ENCODE peak calls at places on chromosomes 11 and 22, in ten cellular contexts. G is NCI-H748 treated with DMSO at 0.1 percent for 48 hours; X is left colon; A is GM10248; W is NAMALWA; D is activated CD4-positive, CD25-positive, alpha-beta regulatory T cell; O is substantia nigra; E is KBM-7; Y is stimulated activated CD4-positive, alpha-beta T cell treated with anti-CD3 and anti-CD28 coated beads, Interleukin-12 subunit alpha, Interleukin-12 subunit beta, amount 100 ng/mL, for 4 hours; J is mesothelial cell of epicardium. M is an unnamed sample.

GRCh38 chr11:96655474-96655873 is 265.7 kb downstream of the JRKL start:
- DNase-seq in A (no peak), D (no peak), J (no peak), X (no peak), O (no peak), Y (no peak), W (no peak), G (no peak), E (no peak), M (no peak)

GRCh38 chr11:45021692-45022130 is 71.0 kb upstream of the TP53I11 start:
- DNase-seq in W (no peak), E (peak; percentile 18), D (no peak), A (no peak), G (no peak), O (no peak), Y (no peak), X (peak; percentile 49), J (no peak), M (peak; percentile 19)

GRCh38 chr11:1128333-1129142 is 29.2 kb upstream of the MUC5AC start:
- DNase-seq in Y (no peak), A (no peak), D (no peak), E (no peak), X (peak; percentile 18), O (no peak), G (no peak), J (no peak), W (no peak), M (no peak)

GRCh38 chr11:76151561-76152085 is 54.7 kb downstream of the WNT11 start:
- DNase-seq in O (no peak), X (peak; percentile 68), A (no peak), D (no peak), E (no peak), W (no peak), Y (no peak), G (no peak), J (no peak), M (no peak)

GRCh38 chr22:49417326-49417725 is 410.3 kb downstream of the BRD1 start:
- DNase-seq in E (no peak), A (no peak), O (no peak), W (no peak), J (no peak), Y (no peak), G (no peak), X (no peak), D (no peak), M (no peak)

GRCh38 chr22:19959587-19960490 is 18.2 kb upstream of the TXNRD2 start:
- DNase-seq in G (no peak), J (no peak), W (no peak), Y (no peak), O (no peak), D (no peak), E (no peak), A (no peak), X (no peak), M (no peak)

GRCh38 chr22:41092847-41093371 is 517 bp downstream of the EP300 start:
- DNase-seq in E (peak; percentile 50), O (peak; percentile 42), Y (peak; percentile 10), A (no peak), J (no peak), D (no peak), G (peak; percentile 22), X (peak; percentile 29), W (peak; percentile 69), M (peak; percentile 42)

GRCh38 chr22:27074016-27074415 is 416.6 kb downstream of the MIAT start:
- DNase-seq in J (no peak), W (no peak), D (no peak), E (no peak), O (no peak), G (no peak), A (no peak), Y (no peak), X (no peak), M (no peak)

GRCh38 chr22:19406281-19406811 is 25.2 kb downstream of the HIRA start:
- DNase-seq in O (no peak), X (no peak), J (no peak), W (no peak), D (no peak), Y (no peak), A (no peak), G (no peak), E (no peak), M (no peak)

GRCh38 chr11:119843760-119844330 is 114.8 kb upstream of the NECTIN1 start:
- DNase-seq in A (no peak), G (no peak), D (no peak), Y (no peak), W (no peak), O (peak; percentile 67), E (no peak), J (no peak), X (no peak), M (no peak)

GRCh38 chr22:46162285-46162684 is 12.0 kb downstream of the PPARA start:
- DNase-seq in A (no peak), J (no peak), G (no peak), W (no peak), O (no peak), E (no peak), D (no peak), Y (no peak), X (no peak), M (no peak)

GRCh38 chr11:42827845-42828244 is 484.0 kb upstream of the API5 start:
- DNase-seq in Y (no peak), G (no peak), W (no peak), J (no peak), E (no peak), D (no peak), X (no peak), A (no peak), O (no peak), M (no peak)

GRCh38 chr22:26479792-26480610 is 3.6 kb downstream of the HPS4 start:
- DNase-seq in J (no peak), W (peak; percentile 76), E (peak; percentile 77), D (no peak), X (no peak), G (no peak), A (no peak), O (no peak), Y (no peak), M (no peak)

GRCh38 chr11:133793271-133793848 is 52.0 kb downstream of the SPATA19 start:
- DNase-seq in J (no peak), G (peak; percentile 1), E (no peak), A (no peak), X (no peak), Y (no peak), O (no peak), W (no peak), D (no peak), M (no peak)

GRCh38 chr11:75403037-75403436 is 3.7 kb downstream of the RPS3 start:
- DNase-seq in D (no peak), J (no peak), Y (no peak), G (no peak), W (no peak), A (no peak), X (no peak), E (no peak), O (no peak), M (no peak)

GRCh38 chr11:10669258-10670033 is 24.1 kb downstream of the IRAG1 start:
- DNase-seq in O (no peak), Y (no peak), D (no peak), J (no peak), W (no peak), X (no peak), A (no peak), G (peak; percentile 18), E (no peak), M (no peak)

GRCh38 chr22:39318507-39319283 is 728 bp downstream of the RPL3 start:
- DNase-seq in X (no peak), G (no peak), Y (no peak), E (peak; percentile 45), A (no peak), D (no peak), J (no peak), O (no peak), W (peak; percentile 54), M (no peak)

GRCh38 chr11:120590472-120590871 is 78.9 kb downstream of the GRIK4 start:
- DNase-seq in Y (no peak), X (no peak), O (no peak), A (no peak), G (no peak), W (no peak), E (no peak), J (no peak), D (no peak), M (no peak)

GRCh38 chr11:8298801-8299786 is 35.4 kb upstream of the LMO1 start:
- DNase-seq in J (no peak), W (no peak), Y (no peak), E (no peak), G (no peak), O (no peak), A (no peak), X (no peak), D (no peak), M (no peak)

GRCh38 chr22:35065796-35066218 is at the start of gene ISX:
- DNase-seq in O (no peak), G (no peak), J (no peak), A (no peak), D (no peak), X (peak; percentile 91), Y (no peak), E (no peak), W (no peak), M (no peak)

GRCh38 chr11:21464601-21465193 is 728.2 kb upstream of the ANO5 start:
- DNase-seq in Y (no peak), O (no peak), D (no peak), W (no peak), X (no peak), G (no peak), J (no peak), E (no peak), A (no peak), M (no peak)

GRCh38 chr11:27497284-27497866 is 9.2 kb downstream of the LIN7C start:
- DNase-seq in A (no peak), X (no peak), D (no peak), O (no peak), E (peak; percentile 48), Y (no peak), J (no peak), W (peak; percentile 66), G (peak; percentile 17), M (peak; percentile 53)